ENCODE peak calls at places on chromosomes 3 and 15, in nine cellular contexts. One of them, this sample, is unnamed. For H3K9me3, the result is how much of the 10 kb centered on the place peaks cover.

GRCh38 chr15:63109498-63110290 is 12.0 kb upstream of the LACTB start:
- DNase-seq in naive thymus-derived CD4-positive, alpha-beta T cell: no peak
- DNase-seq in IMR-90: peak
- DNase-seq in aorta: no peak
- DNase-seq in adrenal gland: no peak
- DNase-seq in stomach: no peak
- DNase-seq in Peyer's patch: no peak
- DNase-seq in CD8-positive, alpha-beta T cell: no peak
- DNase-seq in upper lobe of right lung: no peak
- DNase-seq in this sample: no peak

GRCh38 chr3:67706934-67707333 is 52.5 kb upstream of the SUCLG2 start:
- DNase-seq in aorta: no peak
- DNase-seq in adrenal gland: no peak
- DNase-seq in stomach: no peak
- DNase-seq in IMR-90: peak
- DNase-seq in upper lobe of right lung: no peak
- DNase-seq in CD8-positive, alpha-beta T cell: no peak
- DNase-seq in Peyer's patch: no peak
- DNase-seq in naive thymus-derived CD4-positive, alpha-beta T cell: no peak
- DNase-seq in this sample: no peak

GRCh38 chr3:154059798-154060197 is 61.4 kb upstream of the ARHGEF26 start:
- DNase-seq in adrenal gland: no peak
- DNase-seq in aorta: no peak
- DNase-seq in naive thymus-derived CD4-positive, alpha-beta T cell: no peak
- DNase-seq in upper lobe of right lung: no peak
- DNase-seq in CD8-positive, alpha-beta T cell: no peak
- DNase-seq in stomach: no peak
- DNase-seq in IMR-90: no peak
- DNase-seq in Peyer's patch: no peak
- DNase-seq in this sample: no peak

GRCh38 chr15:82140859-82141258 is 95.0 kb upstream of the MEX3B start:
- DNase-seq in aorta: no peak
- DNase-seq in stomach: no peak
- DNase-seq in CD8-positive, alpha-beta T cell: no peak
- DNase-seq in upper lobe of right lung: no peak
- DNase-seq in Peyer's patch: no peak
- DNase-seq in adrenal gland: no peak
- DNase-seq in IMR-90: no peak
- DNase-seq in naive thymus-derived CD4-positive, alpha-beta T cell: no peak
- DNase-seq in this sample: no peak

GRCh38 chr15:56817266-56817665 is 84.0 kb upstream of the ZNF280D start:
- DNase-seq in aorta: no peak
- DNase-seq in adrenal gland: no peak
- DNase-seq in Peyer's patch: no peak
- DNase-seq in CD8-positive, alpha-beta T cell: no peak
- DNase-seq in stomach: no peak
- DNase-seq in naive thymus-derived CD4-positive, alpha-beta T cell: no peak
- DNase-seq in upper lobe of right lung: no peak
- DNase-seq in IMR-90: peak
- DNase-seq in this sample: no peak

GRCh38 chr3:73768594-73769308 is 144.0 kb upstream of the PDZRN3 start:
- DNase-seq in IMR-90: peak
- DNase-seq in naive thymus-derived CD4-positive, alpha-beta T cell: no peak
- DNase-seq in Peyer's patch: no peak
- DNase-seq in adrenal gland: no peak
- DNase-seq in upper lobe of right lung: no peak
- DNase-seq in CD8-positive, alpha-beta T cell: no peak
- DNase-seq in aorta: no peak
- DNase-seq in stomach: no peak
- DNase-seq in this sample: no peak

GRCh38 chr3:90007786-90008499 is 900.5 kb downstream of the EPHA3 start:
- DNase-seq in aorta: no peak
- DNase-seq in adrenal gland: no peak
- DNase-seq in upper lobe of right lung: no peak
- DNase-seq in naive thymus-derived CD4-positive, alpha-beta T cell: no peak
- DNase-seq in stomach: no peak
- DNase-seq in IMR-90: peak
- DNase-seq in Peyer's patch: no peak
- DNase-seq in CD8-positive, alpha-beta T cell: no peak
- DNase-seq in this sample: no peak

GRCh38 chr15:84811828-84812227 is 5.3 kb upstream of the ALPK3 start:
- DNase-seq in stomach: no peak
- DNase-seq in Peyer's patch: no peak
- DNase-seq in aorta: no peak
- DNase-seq in CD8-positive, alpha-beta T cell: no peak
- DNase-seq in naive thymus-derived CD4-positive, alpha-beta T cell: no peak
- DNase-seq in upper lobe of right lung: no peak
- DNase-seq in IMR-90: no peak
- DNase-seq in adrenal gland: no peak
- DNase-seq in this sample: no peak

GRCh38 chr3:125163739-125164601 is 48.6 kb downstream of the SLC12A8 start:
- DNase-seq in IMR-90: no peak
- DNase-seq in CD8-positive, alpha-beta T cell: no peak
- DNase-seq in naive thymus-derived CD4-positive, alpha-beta T cell: no peak
- DNase-seq in adrenal gland: peak
- DNase-seq in Peyer's patch: no peak
- DNase-seq in aorta: no peak
- DNase-seq in stomach: peak
- DNase-seq in upper lobe of right lung: peak
- DNase-seq in this sample: peak

GRCh38 chr3:43895573-43895972 is 204.8 kb downstream of the ABHD5 start:
- DNase-seq in CD8-positive, alpha-beta T cell: no peak
- DNase-seq in adrenal gland: no peak
- DNase-seq in upper lobe of right lung: no peak
- DNase-seq in naive thymus-derived CD4-positive, alpha-beta T cell: no peak
- DNase-seq in aorta: no peak
- DNase-seq in IMR-90: no peak
- DNase-seq in Peyer's patch: no peak
- DNase-seq in stomach: no peak
- DNase-seq in this sample: no peak

GRCh38 chr3:29022976-29023375 is 257.9 kb upstream of the RBMS3 start:
- DNase-seq in aorta: no peak
- DNase-seq in IMR-90: no peak
- DNase-seq in adrenal gland: no peak
- DNase-seq in upper lobe of right lung: no peak
- DNase-seq in naive thymus-derived CD4-positive, alpha-beta T cell: no peak
- DNase-seq in Peyer's patch: no peak
- DNase-seq in CD8-positive, alpha-beta T cell: no peak
- DNase-seq in stomach: no peak
- DNase-seq in this sample: no peak

GRCh38 chr3:143291826-143292447 is 172.4 kb downstream of the CHST2 start:
- DNase-seq in CD8-positive, alpha-beta T cell: no peak
- DNase-seq in naive thymus-derived CD4-positive, alpha-beta T cell: no peak
- DNase-seq in IMR-90: no peak
- DNase-seq in adrenal gland: no peak
- DNase-seq in aorta: no peak
- DNase-seq in stomach: no peak
- DNase-seq in Peyer's patch: no peak
- DNase-seq in upper lobe of right lung: no peak
- DNase-seq in this sample: no peak

GRCh38 chr15:83230242-83230641 is 22.6 kb upstream of the HDGFL3 start:
- DNase-seq in Peyer's patch: no peak
- DNase-seq in naive thymus-derived CD4-positive, alpha-beta T cell: no peak
- DNase-seq in upper lobe of right lung: no peak
- DNase-seq in stomach: no peak
- DNase-seq in CD8-positive, alpha-beta T cell: no peak
- DNase-seq in adrenal gland: no peak
- DNase-seq in aorta: no peak
- DNase-seq in IMR-90: no peak
- DNase-seq in this sample: no peak

GRCh38 chr15:58235961-58236360 is 97.8 kb downstream of the AQP9 start:
- DNase-seq in IMR-90: peak
- DNase-seq in stomach: no peak
- DNase-seq in Peyer's patch: no peak
- DNase-seq in aorta: no peak
- DNase-seq in naive thymus-derived CD4-positive, alpha-beta T cell: no peak
- DNase-seq in CD8-positive, alpha-beta T cell: no peak
- DNase-seq in adrenal gland: no peak
- DNase-seq in upper lobe of right lung: no peak
- DNase-seq in this sample: no peak

GRCh38 chr15:64523240-64523639 is 62.9 kb downstream of the ZNF609 start:
- DNase-seq in upper lobe of right lung: no peak
- DNase-seq in aorta: no peak
- DNase-seq in CD8-positive, alpha-beta T cell: no peak
- DNase-seq in naive thymus-derived CD4-positive, alpha-beta T cell: no peak
- DNase-seq in IMR-90: no peak
- DNase-seq in Peyer's patch: no peak
- DNase-seq in adrenal gland: no peak
- DNase-seq in stomach: no peak
- DNase-seq in this sample: no peak

GRCh38 chr15:52078876-52079700 is 33.5 kb downstream of the BCL2L10 start:
- DNase-seq in Peyer's patch: peak
- DNase-seq in aorta: peak
- DNase-seq in naive thymus-derived CD4-positive, alpha-beta T cell: peak
- DNase-seq in stomach: peak
- DNase-seq in upper lobe of right lung: peak
- DNase-seq in adrenal gland: peak
- DNase-seq in CD8-positive, alpha-beta T cell: peak
- DNase-seq in IMR-90: peak
- DNase-seq in this sample: peak

GRCh38 chr3:191743283-191743682 is 282.3 kb downstream of the PYDC2 start:
- DNase-seq in aorta: no peak
- DNase-seq in stomach: no peak
- DNase-seq in IMR-90: no peak
- DNase-seq in upper lobe of right lung: no peak
- DNase-seq in naive thymus-derived CD4-positive, alpha-beta T cell: no peak
- DNase-seq in CD8-positive, alpha-beta T cell: no peak
- DNase-seq in adrenal gland: no peak
- DNase-seq in Peyer's patch: no peak
- DNase-seq in this sample: no peak

GRCh38 chr3:12154151-12154550 is 4.6 kb downstream of the TIMP4 start:
- DNase-seq in Peyer's patch: no peak
- DNase-seq in adrenal gland: peak
- DNase-seq in aorta: no peak
- DNase-seq in stomach: no peak
- DNase-seq in naive thymus-derived CD4-positive, alpha-beta T cell: no peak
- DNase-seq in CD8-positive, alpha-beta T cell: no peak
- DNase-seq in IMR-90: peak
- DNase-seq in upper lobe of right lung: no peak
- DNase-seq in this sample: no peak

GRCh38 chr15:40647523-40647922 is 47.5 kb upstream of the RAD51 start:
- DNase-seq in adrenal gland: no peak
- DNase-seq in naive thymus-derived CD4-positive, alpha-beta T cell: no peak
- DNase-seq in stomach: no peak
- DNase-seq in aorta: no peak
- DNase-seq in upper lobe of right lung: no peak
- DNase-seq in Peyer's patch: no peak
- DNase-seq in CD8-positive, alpha-beta T cell: no peak
- DNase-seq in IMR-90: no peak
- DNase-seq in this sample: no peak

GRCh38 chr15:65033659-65034269 is 4.3 kb upstream of the MTFMT start:
- DNase-seq in adrenal gland: no peak
- DNase-seq in CD8-positive, alpha-beta T cell: no peak
- DNase-seq in IMR-90: peak
- DNase-seq in Peyer's patch: peak
- DNase-seq in upper lobe of right lung: no peak
- DNase-seq in naive thymus-derived CD4-positive, alpha-beta T cell: peak
- DNase-seq in stomach: no peak
- DNase-seq in aorta: no peak
- DNase-seq in this sample: no peak

DNA sequence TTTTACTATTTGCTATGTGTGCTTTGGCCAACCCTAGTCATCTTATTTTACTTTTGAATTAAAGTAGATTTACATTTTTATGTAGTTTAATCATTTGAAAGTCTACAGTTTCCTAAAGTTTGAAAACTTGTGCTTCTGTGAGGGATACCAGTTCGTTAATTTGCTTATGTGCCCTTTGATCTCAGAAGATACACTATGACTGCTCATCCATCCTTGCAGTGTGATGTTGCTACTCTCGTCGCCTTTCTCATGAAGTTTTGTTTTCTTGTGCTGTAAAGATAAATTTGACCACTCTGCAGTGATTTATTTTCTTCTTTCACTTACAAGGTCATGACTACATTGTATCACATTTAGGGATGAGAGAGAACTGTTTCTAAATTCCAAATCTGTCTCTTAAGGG is 16.3 kb downstream of the SNRPN start:
- DNase-seq in upper lobe of right lung: no peak
- DNase-seq in Peyer's patch: no peak
- DNase-seq in adrenal gland: no peak
- DNase-seq in aorta: no peak
- DNase-seq in IMR-90: no peak
- DNase-seq in stomach: no peak
- DNase-seq in CD8-positive, alpha-beta T cell: no peak
- DNase-seq in naive thymus-derived CD4-positive, alpha-beta T cell: no peak
- DNase-seq in this sample: no peak
- H3K9me3 ChIP-seq in upper lobe of right lung: under half
- H3K9me3 ChIP-seq in Peyer's patch: under half
- H3K9me3 ChIP-seq in adrenal gland: under half
- H3K9me3 ChIP-seq in aorta: under half
- H3K9me3 ChIP-seq in IMR-90: under half
- H3K9me3 ChIP-seq in stomach: half or more
- H3K9me3 ChIP-seq in CD8-positive, alpha-beta T cell: under half
- H3K9me3 ChIP-seq in naive thymus-derived CD4-positive, alpha-beta T cell: under half
- H3K9me3 ChIP-seq in this sample: under half

GRCh38 chr15:24734391-24734790 is 58.8 kb downstream of the NPAP1 start:
- DNase-seq in naive thymus-derived CD4-positive, alpha-beta T cell: no peak
- DNase-seq in aorta: no peak
- DNase-seq in CD8-positive, alpha-beta T cell: no peak
- DNase-seq in upper lobe of right lung: no peak
- DNase-seq in stomach: no peak
- DNase-seq in Peyer's patch: no peak
- DNase-seq in IMR-90: no peak
- DNase-seq in adrenal gland: peak
- DNase-seq in this sample: no peak
- H3K9me3 ChIP-seq in naive thymus-derived CD4-positive, alpha-beta T cell: under half
- H3K9me3 ChIP-seq in aorta: under half
- H3K9me3 ChIP-seq in CD8-positive, alpha-beta T cell: under half
- H3K9me3 ChIP-seq in upper lobe of right lung: under half
- H3K9me3 ChIP-seq in stomach: under half
- H3K9me3 ChIP-seq in Peyer's patch: under half
- H3K9me3 ChIP-seq in IMR-90: under half
- H3K9me3 ChIP-seq in adrenal gland: under half
- H3K9me3 ChIP-seq in this sample: under half

GRCh38 chr3:147411235-147411607 is 2.1 kb downstream of the ZIC1 start:
- DNase-seq in stomach: no peak
- DNase-seq in naive thymus-derived CD4-positive, alpha-beta T cell: no peak
- DNase-seq in CD8-positive, alpha-beta T cell: no peak
- DNase-seq in upper lobe of right lung: no peak
- DNase-seq in IMR-90: peak
- DNase-seq in Peyer's patch: no peak
- DNase-seq in aorta: no peak
- DNase-seq in adrenal gland: no peak
- DNase-seq in this sample: no peak
- H3K9me3 ChIP-seq in stomach: half or more
- H3K9me3 ChIP-seq in naive thymus-derived CD4-positive, alpha-beta T cell: under half
- H3K9me3 ChIP-seq in CD8-positive, alpha-beta T cell: under half
- H3K9me3 ChIP-seq in upper lobe of right lung: under half
- H3K9me3 ChIP-seq in IMR-90: under half
- H3K9me3 ChIP-seq in Peyer's patch: under half
- H3K9me3 ChIP-seq in aorta: under half
- H3K9me3 ChIP-seq in adrenal gland: under half
- H3K9me3 ChIP-seq in this sample: under half

DNA sequence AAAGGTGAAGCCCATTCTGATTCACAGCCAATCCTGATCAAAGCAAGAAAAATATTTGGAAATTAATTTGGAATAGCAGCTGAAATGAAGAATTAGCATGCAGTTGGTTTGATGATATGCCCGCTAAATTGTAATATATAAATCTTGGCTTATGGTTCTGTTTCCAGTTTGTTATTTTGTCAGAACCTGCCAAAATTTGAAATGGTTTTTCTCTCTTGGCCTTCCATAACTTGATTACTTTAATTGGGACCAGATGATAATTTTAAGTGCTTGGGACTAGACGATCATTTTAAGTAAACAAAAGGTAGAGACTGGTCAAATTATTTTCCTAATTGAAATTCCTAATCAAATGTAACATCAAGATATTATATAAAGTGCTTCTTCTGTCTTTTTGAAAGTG is 842.4 kb downstream of the TBL1XR1 start:
- DNase-seq in stomach: no peak
- DNase-seq in naive thymus-derived CD4-positive, alpha-beta T cell: no peak
- DNase-seq in aorta: no peak
- DNase-seq in Peyer's patch: no peak
- DNase-seq in adrenal gland: no peak
- DNase-seq in upper lobe of right lung: no peak
- DNase-seq in IMR-90: no peak
- DNase-seq in CD8-positive, alpha-beta T cell: no peak
- DNase-seq in this sample: no peak
- H3K9me3 ChIP-seq in stomach: under half
- H3K9me3 ChIP-seq in naive thymus-derived CD4-positive, alpha-beta T cell: under half
- H3K9me3 ChIP-seq in aorta: under half
- H3K9me3 ChIP-seq in Peyer's patch: under half
- H3K9me3 ChIP-seq in adrenal gland: under half
- H3K9me3 ChIP-seq in upper lobe of right lung: under half
- H3K9me3 ChIP-seq in IMR-90: under half
- H3K9me3 ChIP-seq in CD8-positive, alpha-beta T cell: under half
- H3K9me3 ChIP-seq in this sample: under half